ENCODE peak calls at places on chromosomes 13 and 19, in ten cellular contexts. One of them, this sample, is unnamed.

GRCh38 chr19:18282021-18282787 is 782 bp upstream of the JUND start:
- DNase-seq in posterior cingulate gyrus: peak; percentile 33
- DNase-seq in activated CD8-positive, alpha-beta memory T cell treated with anti-CD3 and anti-CD28 coated beads for 1 hour: peak; percentile 77
- DNase-seq in RWPE1: no peak
- DNase-seq in AG10803: no peak
- DNase-seq in Kasumi-1: no peak
- DNase-seq in NCI-H2107: no peak
- DNase-seq in activated CD4-positive, alpha-beta T cell treated with anti-CD3 and anti-CD28 coated beads, Interleukin-2, amount 10 ng/mL, durations not matched to agents 7 days and 5 days: no peak
- DNase-seq in effector memory CD4-positive, alpha-beta T cell: no peak
- DNase-seq in mucosa of descending colon: no peak
- DNase-seq in this sample: peak; percentile 89

GRCh38 chr13:59478908-59479307 is 684.8 kb downstream of the DIAPH3 start:
- DNase-seq in Kasumi-1: no peak
- DNase-seq in effector memory CD4-positive, alpha-beta T cell: no peak
- DNase-seq in activated CD8-positive, alpha-beta memory T cell treated with anti-CD3 and anti-CD28 coated beads for 1 hour: no peak
- DNase-seq in AG10803: no peak
- DNase-seq in activated CD4-positive, alpha-beta T cell treated with anti-CD3 and anti-CD28 coated beads, Interleukin-2, amount 10 ng/mL, durations not matched to agents 7 days and 5 days: no peak
- DNase-seq in posterior cingulate gyrus: no peak
- DNase-seq in RWPE1: no peak
- DNase-seq in NCI-H2107: no peak
- DNase-seq in mucosa of descending colon: no peak
- DNase-seq in this sample: no peak

GRCh38 chr19:45676851-45677263 is 8.8 kb downstream of the GIPR start:
- DNase-seq in AG10803: no peak
- DNase-seq in RWPE1: no peak
- DNase-seq in NCI-H2107: no peak
- DNase-seq in activated CD4-positive, alpha-beta T cell treated with anti-CD3 and anti-CD28 coated beads, Interleukin-2, amount 10 ng/mL, durations not matched to agents 7 days and 5 days: peak; percentile 38
- DNase-seq in Kasumi-1: no peak
- DNase-seq in activated CD8-positive, alpha-beta memory T cell treated with anti-CD3 and anti-CD28 coated beads for 1 hour: no peak
- DNase-seq in effector memory CD4-positive, alpha-beta T cell: peak; percentile 41
- DNase-seq in posterior cingulate gyrus: no peak
- DNase-seq in mucosa of descending colon: peak; percentile 50
- DNase-seq in this sample: no peak

GRCh38 chr19:57348136-57348535 is 2.9 kb upstream of the ZNF304 start:
- DNase-seq in posterior cingulate gyrus: no peak
- DNase-seq in Kasumi-1: no peak
- DNase-seq in NCI-H2107: no peak
- DNase-seq in RWPE1: no peak
- DNase-seq in AG10803: peak; percentile 81
- DNase-seq in mucosa of descending colon: no peak
- DNase-seq in activated CD4-positive, alpha-beta T cell treated with anti-CD3 and anti-CD28 coated beads, Interleukin-2, amount 10 ng/mL, durations not matched to agents 7 days and 5 days: no peak
- DNase-seq in activated CD8-positive, alpha-beta memory T cell treated with anti-CD3 and anti-CD28 coated beads for 1 hour: no peak
- DNase-seq in effector memory CD4-positive, alpha-beta T cell: no peak
- DNase-seq in this sample: no peak

GRCh38 chr13:21613791-21614190 is 9.8 kb upstream of the MICU2 start:
- DNase-seq in effector memory CD4-positive, alpha-beta T cell: no peak
- DNase-seq in activated CD4-positive, alpha-beta T cell treated with anti-CD3 and anti-CD28 coated beads, Interleukin-2, amount 10 ng/mL, durations not matched to agents 7 days and 5 days: no peak
- DNase-seq in NCI-H2107: no peak
- DNase-seq in activated CD8-positive, alpha-beta memory T cell treated with anti-CD3 and anti-CD28 coated beads for 1 hour: no peak
- DNase-seq in AG10803: no peak
- DNase-seq in mucosa of descending colon: no peak
- DNase-seq in Kasumi-1: no peak
- DNase-seq in posterior cingulate gyrus: no peak
- DNase-seq in RWPE1: no peak
- DNase-seq in this sample: no peak

GRCh38 chr13:20291675-20292074 is 59.6 kb upstream of the GJB6 start:
- DNase-seq in activated CD8-positive, alpha-beta memory T cell treated with anti-CD3 and anti-CD28 coated beads for 1 hour: no peak
- DNase-seq in posterior cingulate gyrus: no peak
- DNase-seq in Kasumi-1: no peak
- DNase-seq in effector memory CD4-positive, alpha-beta T cell: no peak
- DNase-seq in mucosa of descending colon: no peak
- DNase-seq in AG10803: no peak
- DNase-seq in NCI-H2107: no peak
- DNase-seq in RWPE1: no peak
- DNase-seq in activated CD4-positive, alpha-beta T cell treated with anti-CD3 and anti-CD28 coated beads, Interleukin-2, amount 10 ng/mL, durations not matched to agents 7 days and 5 days: no peak
- DNase-seq in this sample: no peak

GRCh38 chr19:5918463-5919079 is 4.5 kb downstream of the CAPS start:
- DNase-seq in Kasumi-1: no peak
- DNase-seq in AG10803: no peak
- DNase-seq in posterior cingulate gyrus: no peak
- DNase-seq in RWPE1: no peak
- DNase-seq in NCI-H2107: no peak
- DNase-seq in activated CD8-positive, alpha-beta memory T cell treated with anti-CD3 and anti-CD28 coated beads for 1 hour: no peak
- DNase-seq in effector memory CD4-positive, alpha-beta T cell: no peak
- DNase-seq in mucosa of descending colon: no peak
- DNase-seq in activated CD4-positive, alpha-beta T cell treated with anti-CD3 and anti-CD28 coated beads, Interleukin-2, amount 10 ng/mL, durations not matched to agents 7 days and 5 days: no peak
- DNase-seq in this sample: no peak

GRCh38 chr19:2344381-2344870 is 15.6 kb upstream of the TMPRSS9 start:
- DNase-seq in effector memory CD4-positive, alpha-beta T cell: no peak
- DNase-seq in Kasumi-1: no peak
- DNase-seq in mucosa of descending colon: no peak
- DNase-seq in RWPE1: no peak
- DNase-seq in posterior cingulate gyrus: no peak
- DNase-seq in activated CD8-positive, alpha-beta memory T cell treated with anti-CD3 and anti-CD28 coated beads for 1 hour: no peak
- DNase-seq in AG10803: no peak
- DNase-seq in activated CD4-positive, alpha-beta T cell treated with anti-CD3 and anti-CD28 coated beads, Interleukin-2, amount 10 ng/mL, durations not matched to agents 7 days and 5 days: no peak
- DNase-seq in NCI-H2107: no peak
- DNase-seq in this sample: no peak

GRCh38 chr13:23903906-23904280 is 6.6 kb upstream of the C1QTNF9B start:
- DNase-seq in Kasumi-1: no peak
- DNase-seq in activated CD8-positive, alpha-beta memory T cell treated with anti-CD3 and anti-CD28 coated beads for 1 hour: no peak
- DNase-seq in NCI-H2107: no peak
- DNase-seq in activated CD4-positive, alpha-beta T cell treated with anti-CD3 and anti-CD28 coated beads, Interleukin-2, amount 10 ng/mL, durations not matched to agents 7 days and 5 days: no peak
- DNase-seq in posterior cingulate gyrus: no peak
- DNase-seq in mucosa of descending colon: no peak
- DNase-seq in effector memory CD4-positive, alpha-beta T cell: no peak
- DNase-seq in AG10803: no peak
- DNase-seq in RWPE1: no peak
- DNase-seq in this sample: no peak

GRCh38 chr19:11356676-11357550 is 1.7 kb downstream of the PLPPR2 start:
- DNase-seq in NCI-H2107: no peak
- DNase-seq in activated CD4-positive, alpha-beta T cell treated with anti-CD3 and anti-CD28 coated beads, Interleukin-2, amount 10 ng/mL, durations not matched to agents 7 days and 5 days: no peak
- DNase-seq in effector memory CD4-positive, alpha-beta T cell: no peak
- DNase-seq in AG10803: no peak
- DNase-seq in mucosa of descending colon: no peak
- DNase-seq in posterior cingulate gyrus: no peak
- DNase-seq in RWPE1: no peak
- DNase-seq in Kasumi-1: no peak
- DNase-seq in activated CD8-positive, alpha-beta memory T cell treated with anti-CD3 and anti-CD28 coated beads for 1 hour: no peak
- DNase-seq in this sample: no peak

This sample was measured in GF-D8.